ENCODE peak calls at places on chromosomes 6 and 20, in eight cellular contexts. I is SJCRH30; A is CD8-positive, alpha-beta memory T cell; S is adipocyte; Q is upper lobe of right lung; K is cardiac muscle cell; F is SK-N-SH; O is mammary epithelial cell. X is an unnamed sample.

GRCh38 chr6:160167547-160168391 is 46.2 kb downstream of the SLC22A1 start:
- DNase-seq in I (no peak), A (no peak), S (no peak), Q (no peak), K (no peak), F (no peak), O (no peak), X (peak; percentile 54)

GRCh38 chr6:6907286-6907685 is 200.5 kb upstream of the RREB1 start:
- DNase-seq in I (no peak), A (no peak), S (no peak), Q (no peak), K (no peak), F (no peak), O (no peak), X (no peak)

GRCh38 chr6:99432877-99433276 is 7.8 kb upstream of the PNISR start:
- DNase-seq in I (no peak), A (no peak), S (no peak), Q (no peak), K (no peak), F (no peak), O (no peak), X (no peak)

GRCh38 chr6:54191460-54191859 is 80.2 kb downstream of the MLIP start:
- DNase-seq in I (no peak), A (no peak), S (peak; percentile 28), Q (no peak), K (peak; percentile 81), F (no peak), O (peak; percentile 10), X (no peak)

GRCh38 chr20:3173582-3174441 is 463 bp upstream of the LZTS3 start:
- DNase-seq in I (peak; percentile 91), A (peak; percentile 87), S (peak; percentile 95), Q (peak; percentile 96), K (peak; percentile 83), F (peak; percentile 99), O (peak; percentile 69), X (peak; percentile 86)

GRCh38 chr6:77853401-77853800 is 200.6 kb downstream of the MEI4 start:
- DNase-seq in I (no peak), A (no peak), S (no peak), Q (no peak), K (no peak), F (no peak), O (no peak), X (no peak)

GRCh38 chr6:36340671-36341454 is 4.2 kb upstream of the BNIP5 start:
- DNase-seq in I (peak; percentile 51), A (peak; percentile 54), S (peak; percentile 85), Q (peak; percentile 90), K (peak; percentile 95), F (peak; percentile 82), O (peak; percentile 24), X (peak; percentile 93)

GRCh38 chr6:125314019-125314581 is 12.3 kb upstream of the HDDC2 start:
- DNase-seq in I (peak; percentile 72), A (peak; percentile 5), S (peak; percentile 92), Q (no peak), K (peak; percentile 80), F (peak; percentile 54), O (peak; percentile 47), X (peak; percentile 57)

GRCh38 chr20:25239387-25240370 is 8.2 kb upstream of the PYGB start:
- DNase-seq in I (no peak), A (no peak), S (no peak), Q (no peak), K (no peak), F (no peak), O (no peak), X (no peak)

GRCh38 chr20:8401491-8401890 is 269.4 kb downstream of the PLCB1 start:
- DNase-seq in I (no peak), A (no peak), S (peak; percentile 41), Q (no peak), K (no peak), F (no peak), O (no peak), X (no peak)

GRCh38 chr20:57435498-57436222 is 44.5 kb downstream of the RBM38 start:
- DNase-seq in I (peak; percentile 100), A (peak; percentile 33), S (no peak), Q (peak; percentile 85), K (peak; percentile 60), F (no peak), O (peak; percentile 98), X (peak; percentile 41)

GRCh38 chr6:15266423-15266996 is 20.6 kb downstream of the JARID2 start:
- DNase-seq in I (no peak), A (no peak), S (no peak), Q (no peak), K (peak; percentile 40), F (no peak), O (no peak), X (no peak)

GRCh38 chr6:32126880-32127279 is 1.2 kb downstream of the ATF6B start:
- DNase-seq in I (no peak), A (no peak), S (no peak), Q (no peak), K (no peak), F (no peak), O (no peak), X (no peak)

GRCh38 chr6:5084787-5085637 is at the start of gene PPP1R3G:
- DNase-seq in I (peak; percentile 17), A (no peak), S (peak; percentile 81), Q (peak; percentile 70), K (peak; percentile 75), F (peak; percentile 60), O (peak; percentile 26), X (peak; percentile 29)

GRCh38 chr6:146813554-146813953 is 214.8 kb downstream of the ADGB start:
- DNase-seq in I (peak; percentile 71), A (no peak), S (no peak), Q (no peak), K (peak; percentile 73), F (no peak), O (no peak), X (no peak)

DNA sequence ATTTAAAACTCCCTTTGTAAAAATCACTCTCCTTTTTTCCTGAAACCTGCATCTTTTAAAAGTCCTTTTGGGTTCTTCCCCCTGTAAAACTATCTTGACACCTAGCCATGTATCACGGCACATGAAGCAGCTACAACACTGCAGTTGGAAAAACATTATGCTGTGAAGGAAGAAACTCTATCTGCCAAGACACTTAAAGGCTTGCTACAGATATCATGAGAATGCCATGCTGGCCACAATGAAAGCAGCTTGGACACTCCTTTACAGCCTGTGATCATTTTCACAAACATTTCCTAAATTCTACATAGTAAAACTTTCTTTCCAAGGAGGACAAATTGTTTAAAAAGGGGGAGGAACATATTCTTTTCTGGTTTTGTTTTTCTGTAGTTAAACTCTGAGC is 31.8 kb downstream of the CNKSR3 start:
- DNase-seq in I (peak; percentile 29), A (no peak), S (peak; percentile 55), Q (no peak), K (no peak), F (no peak), O (no peak), X (no peak)
- H3K4me1 ChIP-seq in I (peaks cover 42% of the 10 kb centered on the region), A (no peaks in the 10 kb centered on the region), S (peaks cover 42% of the 10 kb centered on the region), Q (peaks cover 16% of the 10 kb centered on the region), K (peaks cover 20% of the 10 kb centered on the region), F (peaks cover 41% of the 10 kb centered on the region), O (peaks cover 11% of the 10 kb centered on the region), X (no peaks in the 10 kb centered on the region)

GRCh38 chr6:109939654-109940053 is 38.5 kb upstream of the GPR6 start:
- DNase-seq in I (no peak), A (no peak), S (no peak), Q (no peak), K (no peak), F (no peak), O (peak; percentile 17), X (no peak)

GRCh38 chr6:109934293-109934692 is 43.8 kb upstream of the GPR6 start:
- DNase-seq in I (no peak), A (no peak), S (no peak), Q (no peak), K (no peak), F (no peak), O (no peak), X (no peak)
- H3K36me3 ChIP-seq in I (no peaks in the 10 kb centered on the region), A (no peaks in the 10 kb centered on the region), S (no peaks in the 10 kb centered on the region), Q (no peaks in the 10 kb centered on the region), K (no peaks in the 10 kb centered on the region), F (no peaks in the 10 kb centered on the region), O (no peaks in the 10 kb centered on the region), X (no peaks in the 10 kb centered on the region)

GRCh38 chr20:38159949-38160756 is 4.9 kb downstream of the TGM2 start:
- DNase-seq in I (peak; percentile 40), A (no peak), S (no peak), Q (no peak), K (no peak), F (no peak), O (no peak), X (no peak)
- H3K4me1 ChIP-seq in I (peaks cover 9% of the 10 kb centered on the region), A (no peaks in the 10 kb centered on the region), S (no peaks in the 10 kb centered on the region), Q (peaks cover 61% of the 10 kb centered on the region), K (peaks cover 37% of the 10 kb centered on the region), F (peaks cover 37% of the 10 kb centered on the region), O (peaks cover 15% of the 10 kb centered on the region), X (no peaks in the 10 kb centered on the region)

GRCh38 chr6:63578757-63579156 is 6.5 kb downstream of the LOC128125822 start:
- DNase-seq in I (no peak), A (no peak), S (no peak), Q (no peak), K (no peak), F (no peak), O (no peak), X (no peak)

GRCh38 chr6:63580704-63580961 is 8.4 kb downstream of the LOC128125822 start:
- DNase-seq in I (no peak), A (no peak), S (no peak), Q (no peak), K (no peak), F (no peak), O (no peak), X (no peak)

GRCh38 chr6:63581355-63581998 is 9.2 kb downstream of the LOC128125822 start:
- DNase-seq in I (no peak), A (no peak), S (no peak), Q (no peak), K (no peak), F (no peak), O (no peak), X (no peak)

GRCh38 chr6:63582579-63583231 is 10.4 kb downstream of the LOC128125822 start:
- DNase-seq in I (no peak), A (no peak), S (no peak), Q (no peak), K (no peak), F (no peak), O (no peak), X (no peak)

GRCh38 chr6:63579937-63580703 is 7.8 kb downstream of the LOC128125822 start:
- DNase-seq in I (no peak), A (no peak), S (no peak), Q (no peak), K (no peak), F (no peak), O (no peak), X (no peak)
- H3K36me3 ChIP-seq in I (peaks cover 58% of the 10 kb centered on the region), A (peaks cover 42% of the 10 kb centered on the region), S (peaks cover 79% of the 10 kb centered on the region), Q (peaks cover 68% of the 10 kb centered on the region), K (peaks cover 56% of the 10 kb centered on the region), F (peaks cover 71% of the 10 kb centered on the region), O (peaks cover 52% of the 10 kb centered on the region), X (peaks cover 5% of the 10 kb centered on the region)

DNA sequence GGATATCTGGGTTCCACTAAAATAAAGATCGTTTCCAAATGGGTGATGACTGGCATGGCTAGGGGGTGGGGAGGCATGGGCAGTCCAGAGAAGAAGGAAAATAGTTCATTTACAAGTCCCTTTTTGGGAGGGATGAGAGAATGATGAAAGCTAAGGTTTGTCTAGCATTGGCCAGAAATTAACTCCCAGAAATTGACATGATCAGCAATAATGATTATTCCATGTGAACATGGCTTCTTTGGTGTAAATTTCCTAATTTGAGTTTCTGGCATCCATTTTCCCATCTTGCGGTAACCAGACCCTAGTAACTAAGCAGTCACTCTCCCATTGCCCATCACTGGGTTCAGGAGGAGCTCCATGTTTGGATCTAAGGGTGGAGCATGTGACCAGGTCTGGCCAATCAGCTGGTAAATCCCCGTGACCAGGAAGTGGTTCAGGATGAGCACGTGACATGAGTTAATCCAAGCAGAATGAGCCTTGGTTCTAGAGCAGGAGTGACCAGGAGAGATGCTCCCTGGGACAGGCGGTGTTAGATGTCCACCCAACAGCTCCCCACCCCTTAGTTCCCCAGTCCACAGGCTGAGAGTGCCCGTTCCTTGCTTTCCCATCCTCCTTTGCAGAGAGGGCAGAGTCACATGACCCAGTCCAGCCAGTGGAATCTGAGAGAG is 512.7 kb downstream of the PREX1 start:
- DNase-seq in I (no peak), A (no peak), S (no peak), Q (no peak), K (no peak), F (no peak), O (no peak), X (no peak)
- H3K4me1 ChIP-seq in I (peaks cover 43% of the 10 kb centered on the region), A (no peaks in the 10 kb centered on the region), S (no peaks in the 10 kb centered on the region), Q (no peaks in the 10 kb centered on the region), K (no peaks in the 10 kb centered on the region), F (no peaks in the 10 kb centered on the region), O (no peaks in the 10 kb centered on the region), X (no peaks in the 10 kb centered on the region)

X was measured in small intestine.